ENCODE peak calls at places on chromosomes 11 and 22, in eight cellular contexts. V is NCI-H2107, Q is NCI-H1436, O is neuronal stem cell, M is sciatic nerve, P is iris pigment epithelial cell, G is AG10803, I is coronary artery. N is an unnamed sample.

GRCh38 chr11:2300290-2300935 is 1.3 kb downstream of the C11orf21 start:
- DNase-seq in V (no peak), Q (no peak), O (no peak), M (peak; percentile 57), P (no peak), G (no peak), I (peak; percentile 69), N (peak; percentile 43)

GRCh38 chr11:126132319-126132718 is 69.7 kb upstream of the CDON start:
- DNase-seq in V (no peak), Q (no peak), O (no peak), M (no peak), P (peak; percentile 36), G (peak; percentile 62), I (no peak), N (no peak)

GRCh38 chr11:76587810-76588454 is 82.6 kb downstream of the LRRC32 start:
- DNase-seq in V (no peak), Q (no peak), O (no peak), M (no peak), P (peak; percentile 73), G (no peak), I (no peak), N (no peak)

GRCh38 chr22:36770946-36771340 is 5.0 kb downstream of the IFT27 start:
- DNase-seq in V (no peak), Q (no peak), O (no peak), M (peak; percentile 50), P (no peak), G (no peak), I (peak; percentile 45), N (no peak)

GRCh38 chr11:12109591-12110196 is 696 bp upstream of the MICAL2 start:
- DNase-seq in V (no peak), Q (no peak), O (no peak), M (no peak), P (no peak), G (no peak), I (no peak), N (no peak)

GRCh38 chr11:19101803-19102520 is 15.0 kb upstream of the ZDHHC13 start:
- DNase-seq in V (peak; percentile 36), Q (no peak), O (no peak), M (no peak), P (no peak), G (no peak), I (no peak), N (no peak)

GRCh38 chr11:106127604-106128003 is 50.1 kb downstream of the AASDHPPT start:
- DNase-seq in V (no peak), Q (no peak), O (no peak), M (no peak), P (no peak), G (no peak), I (no peak), N (no peak)

GRCh38 chr11:117562111-117562510 is 234.5 kb downstream of the CEP164 start:
- DNase-seq in V (no peak), Q (peak; percentile 63), O (no peak), M (no peak), P (no peak), G (no peak), I (no peak), N (no peak)

N was measured in left lobe of liver.